ENCODE peak calls at places on chromosomes 4 and X, in nine cellular contexts. G is GM13977, Z is omental fat pad, J is thoracic aorta, B is activated B cell treated with CpG ODN at 0.5 μM for 24 hours, K is amniotic epithelial cell, U is H7, V is NCI-H69, C is kidney tubule cell. D is an unnamed sample.

GRCh38 chr4:128653514-128654420 is 155.7 kb upstream of the JADE1 start:
- DNase-seq in G (no peak), Z (no peak), J (no peak), B (no peak), K (peak; percentile 89), U (no peak), V (peak; percentile 88), C (no peak), D (no peak)

GRCh38 chr4:59772740-59773139 is 1427.4 kb upstream of the ADGRL3 start:
- DNase-seq in G (no peak), Z (no peak), J (no peak), B (no peak), K (no peak), U (no peak), V (no peak), C (no peak), D (no peak)

GRCh38 chrX:63747331-63747730 is 37.7 kb downstream of the ARHGEF9 start:
- DNase-seq in G (no peak), Z (no peak), J (no peak), B (no peak), K (peak; percentile 54), U (no peak), V (no peak), C (peak; percentile 62), D (peak; percentile 24)

GRCh38 chr4:120232050-120232449 is 165.4 kb upstream of the MAD2L1 start:
- DNase-seq in G (no peak), Z (no peak), J (no peak), B (no peak), K (peak; percentile 44), U (no peak), V (no peak), C (no peak), D (no peak)

GRCh38 chr4:56907009-56907408 is 691 bp upstream of the REST start:
- DNase-seq in G (peak; percentile 31), Z (no peak), J (no peak), B (peak; percentile 18), K (no peak), U (peak; percentile 40), V (no peak), C (no peak), D (no peak)

GRCh38 chr4:19386786-19387185 is 864.9 kb upstream of the SLIT2 start:
- DNase-seq in G (no peak), Z (no peak), J (no peak), B (no peak), K (peak; percentile 50), U (no peak), V (no peak), C (peak; percentile 70), D (peak; percentile 69)

GRCh38 chr4:147994076-147994475 is 262.2 kb downstream of the ARHGAP10 start:
- DNase-seq in G (no peak), Z (no peak), J (no peak), B (no peak), K (peak; percentile 82), U (no peak), V (peak; percentile 56), C (no peak), D (no peak)

GRCh38 chrX:12210196-12210815 is 72.0 kb downstream of the FRMPD4 start:
- DNase-seq in G (no peak), Z (peak; percentile 27), J (no peak), B (no peak), K (peak; percentile 78), U (no peak), V (no peak), C (peak; percentile 64), D (peak; percentile 89)

GRCh38 chr4:84995386-84995785 is 28.9 kb upstream of the WDFY3 start:
- DNase-seq in G (no peak), Z (no peak), J (no peak), B (no peak), K (peak; percentile 46), U (no peak), V (no peak), C (peak; percentile 9), D (peak; percentile 95)

GRCh38 chr4:76738081-76738931 is 159.6 kb downstream of the SOWAHB start:
- DNase-seq in G (no peak), Z (no peak), J (peak; percentile 57), B (no peak), K (peak; percentile 94), U (no peak), V (no peak), C (peak; percentile 38), D (peak; percentile 84)

GRCh38 chr4:147837435-147837834 is 105.5 kb downstream of the ARHGAP10 start:
- DNase-seq in G (no peak), Z (no peak), J (no peak), B (no peak), K (no peak), U (no peak), V (no peak), C (peak; percentile 8), D (no peak)

GRCh38 chrX:19683358-19683757 is 168.1 kb upstream of the MAP3K15 start:
- DNase-seq in G (no peak), Z (no peak), J (no peak), B (no peak), K (peak; percentile 17), U (no peak), V (no peak), C (no peak), D (no peak)

GRCh38 chr4:108171541-108172230 is 3.0 kb upstream of the LEF1 start:
- DNase-seq in G (peak; percentile 30), Z (no peak), J (no peak), B (no peak), K (no peak), U (peak; percentile 64), V (peak; percentile 89), C (no peak), D (no peak)

GRCh38 chrX:32597777-32598176 is 613.6 kb downstream of the DMD start:
- DNase-seq in G (no peak), Z (no peak), J (no peak), B (no peak), K (no peak), U (no peak), V (no peak), C (no peak), D (no peak)

GRCh38 chrX:115616943-115617563 is 56.1 kb downstream of the PLS3 start:
- DNase-seq in G (peak; percentile 54), Z (no peak), J (no peak), B (no peak), K (peak; percentile 73), U (peak; percentile 18), V (peak; percentile 57), C (peak; percentile 65), D (peak; percentile 98)

GRCh38 chr4:71113294-71113693 is 119.8 kb downstream of the DCK start:
- DNase-seq in G (no peak), Z (no peak), J (no peak), B (no peak), K (no peak), U (peak; percentile 49), V (peak; percentile 4), C (no peak), D (no peak)

GRCh38 chr4:86972997-86973396 is 38.2 kb downstream of the AFF1 start:
- DNase-seq in G (no peak), Z (no peak), J (no peak), B (no peak), K (peak; percentile 56), U (peak; percentile 39), V (peak; percentile 6), C (no peak), D (no peak)

GRCh38 chr4:142242156-142242555 is 603.9 kb downstream of the INPP4B start:
- DNase-seq in G (no peak), Z (no peak), J (no peak), B (no peak), K (no peak), U (no peak), V (no peak), C (no peak), D (no peak)